ENCODE peak calls at places on chromosomes 12 and 14, in seven cellular contexts. N, O, D, Y, A, K and G are unnamed samples.
A peak's percentile ranks its signal among the peaks of the same experiment; 100 is the strongest.

GRCh38 chr14:31326111-31326510 is 94.2 kb downstream of the HEATR5A start:
- DNase-seq in K (peak; percentile 2), O (peak; percentile 32), D (peak; percentile 24), Y (peak; percentile 7), A (no peak), N (peak; percentile 7), G (no peak)

GRCh38 chr12:65853489-65854157 is 29.3 kb downstream of the HMGA2 start:
- DNase-seq in K (peak; percentile 89), O (no peak), Y (no peak), D (no peak), N (no peak), A (no peak), G (no peak)

GRCh38 chr12:94062194-94062593 is 86.2 kb upstream of the PLXNC1 start:
- DNase-seq in N (no peak), D (no peak), A (no peak), Y (no peak), K (no peak), O (no peak), G (no peak)

GRCh38 chr14:36555998-36556743 is 26.2 kb downstream of the NKX2-8 start:
- DNase-seq in D (no peak), N (no peak), A (no peak), Y (no peak), O (no peak), K (no peak), G (no peak)

GRCh38 chr12:24143928-24144327 is 194.5 kb upstream of the SOX5 start:
- DNase-seq in N (no peak), K (no peak), O (no peak), Y (no peak), A (no peak), D (no peak), G (no peak)

GRCh38 chr12:57223191-57224165 is 6.0 kb upstream of the SHMT2 start:
- DNase-seq in N (no peak), D (no peak), Y (no peak), K (no peak), O (no peak), A (no peak), G (no peak)

GRCh38 chr12:120225852-120226640 is 25.1 kb upstream of the RPLP0 start:
- DNase-seq in O (no peak), Y (no peak), D (no peak), A (peak; percentile 89), N (no peak), K (no peak), G (peak; percentile 83)

GRCh38 chr12:124551268-124552144 is 15.9 kb downstream of the NCOR2 start:
- DNase-seq in D (peak; percentile 94), N (no peak), Y (no peak), O (peak; percentile 67), K (no peak), A (peak; percentile 93), G (peak; percentile 69)

GRCh38 chr12:77343291-77343690 is 277.9 kb upstream of the E2F7 start:
- DNase-seq in N (no peak), Y (no peak), D (no peak), K (peak; percentile 84), A (no peak), O (peak; percentile 47), G (no peak)

GRCh38 chr14:31486764-31487163 is 1.1 kb downstream of the GPR33 start:
- DNase-seq in A (no peak), D (no peak), N (no peak), K (no peak), Y (no peak), O (no peak), G (no peak)

GRCh38 chr14:69246331-69246730 is 13.6 kb upstream of the GALNT16 start:
- DNase-seq in D (no peak), A (no peak), N (no peak), O (no peak), K (no peak), Y (no peak), G (no peak)

GRCh38 chr12:15732341-15733061 is 56.7 kb downstream of the EPS8 start:
- DNase-seq in Y (no peak), N (no peak), D (no peak), K (peak; percentile 77), O (no peak), A (no peak), G (no peak)

GRCh38 chr14:24130717-24131548 is 474 bp downstream of the FITM1 start:
- DNase-seq in D (no peak), A (no peak), K (no peak), Y (no peak), O (no peak), N (no peak), G (no peak)

GRCh38 chr12:132329036-132329738 is at the start of gene GALNT9:
- DNase-seq in Y (no peak), A (peak; percentile 72), O (peak; percentile 24), K (peak; percentile 53), D (peak; percentile 28), N (no peak), G (no peak)

GRCh38 chr12:70260610-70261009 is 17.4 kb downstream of the CNOT2 start:
- DNase-seq in A (no peak), Y (no peak), O (no peak), D (no peak), K (no peak), N (no peak), G (no peak)

GRCh38 chr14:99271288-99271941 is 582 bp downstream of the BCL11B start:
- DNase-seq in N (no peak), D (no peak), K (no peak), O (no peak), A (no peak), Y (no peak), G (no peak)

GRCh38 chr14:99272669-99273024 is 650 bp upstream of the BCL11B start:
- DNase-seq in K (no peak), O (no peak), N (no peak), Y (peak; percentile 20), A (no peak), D (no peak), G (no peak)

GRCh38 chr14:99271951-99272668 is at the start of gene BCL11B:
- DNase-seq in A (peak; percentile 88), D (peak; percentile 99), Y (peak; percentile 90), K (peak; percentile 76), O (peak; percentile 85), N (peak; percentile 91), G (peak; percentile 77)

GRCh38 chr14:99268776-99269510 is 3.1 kb downstream of the BCL11B start:
- DNase-seq in K (no peak), A (no peak), N (no peak), D (no peak), Y (no peak), O (no peak), G (no peak)

DNA sequence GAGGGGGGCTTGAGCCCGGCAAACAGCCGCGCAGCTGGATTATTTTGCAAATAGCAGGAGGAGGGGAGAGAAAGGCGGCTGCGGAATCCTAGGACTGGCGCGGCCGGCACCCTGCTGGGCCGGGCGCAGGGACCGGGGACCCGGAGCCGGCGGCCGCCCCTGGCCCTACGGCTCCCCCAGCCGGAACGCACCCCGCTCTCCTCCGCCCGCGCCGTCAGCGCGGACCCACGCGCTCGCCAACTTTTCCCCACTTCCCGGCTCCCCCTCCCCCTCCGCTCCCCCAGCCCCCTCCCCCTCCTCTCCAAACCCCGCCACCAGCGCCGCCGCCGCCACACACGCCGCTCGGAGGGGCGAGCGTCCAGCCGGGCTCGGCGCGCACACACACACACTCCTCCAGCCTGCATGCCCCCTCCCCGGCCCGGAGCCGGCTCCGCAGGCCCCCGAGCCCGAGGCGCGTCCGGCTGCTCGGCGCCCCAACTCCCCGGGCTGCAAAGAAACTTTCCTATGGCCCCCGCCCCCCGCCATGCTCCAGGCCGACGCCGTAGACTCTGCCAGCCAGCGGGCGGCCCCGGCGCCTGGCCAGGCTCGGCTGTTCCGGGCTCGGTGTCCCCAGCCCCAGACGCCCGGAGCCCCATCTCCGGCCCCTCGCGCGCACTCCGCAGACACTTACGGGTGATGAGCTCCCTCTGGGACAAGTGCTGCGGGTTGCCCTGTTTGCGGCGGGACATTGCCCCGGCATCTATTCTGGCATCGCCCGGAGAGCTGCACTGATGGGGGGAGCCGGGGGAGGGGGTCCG is 1.3 kb downstream of the BCL11B start:
- DNase-seq in Y (peak; percentile 51), N (peak; percentile 42), A (peak; percentile 78), D (peak; percentile 69), O (peak; percentile 32), K (peak; percentile 9), G (no peak)
- H3K4me3 ChIP-seq in Y (peak overlapping the region; percentile 90), N (peak overlapping the region; percentile 91), A (no peak overlapping the region), D (peak overlapping the region; percentile 85), O (peak overlapping the region; percentile 44), K (peak overlapping the region; percentile 70), G (peak overlapping the region; percentile 67)

DNA sequence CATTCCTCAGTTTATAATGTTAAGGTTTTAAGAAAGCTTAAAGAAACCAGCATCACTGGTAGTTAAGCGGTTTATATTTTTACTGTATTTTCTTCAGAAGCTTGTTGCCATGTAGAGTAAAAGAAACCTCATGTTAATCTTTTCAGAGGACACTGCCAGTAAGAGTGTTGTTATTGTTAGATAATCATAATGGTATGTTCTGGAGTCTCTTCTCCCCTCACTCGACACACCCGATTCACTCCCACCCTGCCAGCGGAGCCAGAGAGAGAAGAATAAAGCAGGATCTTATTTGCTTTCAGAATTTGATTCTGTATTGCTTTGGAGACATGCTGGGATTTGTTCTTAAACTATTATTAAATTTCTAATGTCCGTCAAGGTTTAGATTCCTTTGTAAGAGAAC is 113.7 kb downstream of the SAMD4A start:
- DNase-seq in O (no peak), D (no peak), A (no peak), K (peak; percentile 40), Y (no peak), N (no peak), G (no peak)
- H3K4me1 ChIP-seq in O (peaks cover 47% of the 10 kb centered on the region), D (peaks cover 45% of the 10 kb centered on the region), A (peaks cover 2% of the 10 kb centered on the region), K (peaks cover 80% of the 10 kb centered on the region), Y (no peaks in the 10 kb centered on the region), N (no peaks in the 10 kb centered on the region), G (no peaks in the 10 kb centered on the region)

GRCh38 chr14:90697146-90697545 is 119.1 kb downstream of the TTC7B start:
- DNase-seq in K (no peak), A (no peak), N (no peak), Y (no peak), D (peak; percentile 10), O (no peak), G (no peak)
- H3K4me3 ChIP-seq in K (no peak overlapping the region), A (no peak overlapping the region), N (no peak overlapping the region), Y (no peak overlapping the region), D (no peak overlapping the region), O (no peak overlapping the region), G (no peak overlapping the region)

GRCh38 chr12:116159593-116159992 is 117.9 kb downstream of the MED13L start:
- DNase-seq in D (no peak), K (no peak), A (no peak), O (no peak), N (no peak), Y (no peak), G (no peak)

GRCh38 chr12:116160883-116161458 is 116.5 kb downstream of the MED13L start:
- DNase-seq in K (no peak), Y (no peak), O (no peak), A (no peak), D (no peak), N (no peak), G (no peak)

GRCh38 chr12:116160196-116160595 is 117.3 kb downstream of the MED13L start:
- DNase-seq in A (no peak), D (no peak), N (no peak), Y (no peak), K (peak; percentile 74), O (peak; percentile 57), G (no peak)

GRCh38 chr12:116162071-116162470 is 115.4 kb downstream of the MED13L start:
- DNase-seq in D (no peak), Y (no peak), N (no peak), K (no peak), O (no peak), A (no peak), G (no peak)

DNA sequence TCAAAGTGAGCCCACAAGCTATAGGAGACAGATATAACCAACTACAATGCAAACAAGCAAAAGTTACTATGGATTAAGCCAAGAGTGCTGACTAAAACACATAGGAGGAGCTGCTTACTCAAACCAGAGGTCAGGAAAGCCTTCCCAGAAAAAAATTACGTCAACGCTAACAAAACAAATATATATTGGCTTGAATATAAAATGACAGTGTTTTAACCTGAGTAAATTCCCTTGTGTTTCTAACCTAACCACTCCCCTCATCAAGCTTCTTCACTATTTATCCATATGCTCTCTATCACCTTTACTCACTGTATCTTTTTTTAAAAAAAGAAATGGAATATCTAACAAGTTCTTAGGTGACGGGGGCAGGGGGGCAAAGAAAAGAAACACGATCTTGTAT is 115.9 kb downstream of the MED13L start:
- DNase-seq in K (peak; percentile 73), A (no peak), O (no peak), Y (no peak), N (no peak), D (no peak), G (no peak)
- H3K4me1 ChIP-seq in K (peaks cover 66% of the 10 kb centered on the region), A (peaks cover 4% of the 10 kb centered on the region), O (peaks cover 72% of the 10 kb centered on the region), Y (peaks cover 18% of the 10 kb centered on the region), N (peaks cover 51% of the 10 kb centered on the region), D (peaks cover 59% of the 10 kb centered on the region), G (no peaks in the 10 kb centered on the region)